ENCODE peak calls at places on chromosomes 13 and 19, in six cellular contexts. B is M059J; I is stimulated activated CD4-positive, alpha-beta T cell treated with anti-CD3 and anti-CD28 coated beads, TNF-alpha, amount 100 ng/mL, for 1 hour; M is neural progenitor cell; Z is H1; W is T1000. N is an unnamed sample.

GRCh38 chr13:99617474-99618255 is 116.4 kb downstream of the TM9SF2 start:
- DNase-seq in M (peak), Z (peak), I (no peak), B (peak), W (no peak), N (no peak)

GRCh38 chr19:16599655-16600346 is 27.6 kb upstream of the SLC35E1 start:
- DNase-seq in B (no peak), M (no peak), I (no peak), W (no peak), Z (no peak), N (no peak)

GRCh38 chr19:45518469-45518826 is 11.2 kb downstream of the VASP start:
- DNase-seq in B (no peak), M (no peak), W (no peak), Z (no peak), I (no peak), N (no peak)

GRCh38 chr13:41465215-41465907 is 8.0 kb downstream of the RGCC start:
- DNase-seq in M (no peak), I (peak), W (peak), B (peak), Z (no peak), N (no peak)

GRCh38 chr19:35318679-35319448 is 10.1 kb upstream of the CD22 start:
- DNase-seq in B (peak), M (no peak), W (peak), I (no peak), Z (no peak), N (peak)

GRCh38 chr13:84570831-84571230 is 688.6 kb upstream of the SLITRK1 start:
- DNase-seq in I (no peak), W (no peak), M (no peak), B (peak), Z (no peak), N (no peak)

GRCh38 chr13:80727321-80727975 is 386.5 kb upstream of the SPRY2 start:
- DNase-seq in Z (no peak), B (no peak), I (no peak), M (no peak), W (no peak), N (no peak)

GRCh38 chr13:76222511-76222910 is 586.4 kb downstream of the LMO7 start:
- DNase-seq in W (no peak), M (no peak), B (no peak), I (no peak), Z (no peak), N (peak)

GRCh38 chr13:112943309-112944125 is 25.5 kb upstream of the MCF2L start:
- DNase-seq in Z (peak), B (peak), W (peak), I (no peak), M (peak), N (no peak)

GRCh38 chr19:33252418-33252962 is 26.8 kb upstream of the SLC7A10 start:
- DNase-seq in M (no peak), B (no peak), I (no peak), Z (no peak), W (no peak), N (no peak)

GRCh38 chr19:12773571-12773970 is 1.8 kb downstream of the HOOK2 start:
- DNase-seq in Z (no peak), B (peak), I (no peak), M (no peak), W (no peak), N (no peak)

GRCh38 chr19:41746593-41747227 is 8.6 kb upstream of the CEACAM6 start:
- DNase-seq in I (no peak), Z (peak), B (peak), W (no peak), M (peak), N (peak)

GRCh38 chr13:93776936-93777335 is 550.3 kb downstream of the GPC6 start:
- DNase-seq in B (peak), M (no peak), Z (no peak), I (no peak), W (no peak), N (no peak)